ENCODE peak calls at places on chromosomes 1 and 21, in four cellular contexts. G is K562, L is GM12878, W is HepG2. K is an unnamed sample.

GRCh38 chr1:235637756-235638155 is 11.8 kb downstream of the GNG4 start:
- DNase-seq in G (no peak), L (no peak), W (no peak), K (no peak)

GRCh38 chr1:201450721-201451291 is 18.2 kb downstream of the PHLDA3 start:
- DNase-seq in G (no peak), L (no peak), W (no peak), K (peak)

GRCh38 chr1:169486281-169486904 is 649 bp upstream of the SLC19A2 start:
- DNase-seq in G (no peak), L (no peak), W (no peak), K (peak)

GRCh38 chr1:10784998-10785854 is 11.2 kb downstream of the CASZ1 start:
- DNase-seq in G (no peak), L (no peak), W (no peak), K (no peak)

GRCh38 chr21:27480841-27481261 is 514.0 kb upstream of the ADAMTS5 start:
- DNase-seq in G (no peak), L (no peak), W (no peak), K (no peak)

GRCh38 chr1:89998306-89998705 is 3.4 kb downstream of the ZNF326 start:
- DNase-seq in G (no peak), L (no peak), W (no peak), K (no peak)

GRCh38 chr1:23525558-23526174 is 5.4 kb downstream of the E2F2 start:
- DNase-seq in G (no peak), L (no peak), W (no peak), K (no peak)

GRCh38 chr1:116375165-116375883 is 2.3 kb downstream of the ATP1A1 start:
- DNase-seq in G (no peak), L (no peak), W (peak), K (no peak)

GRCh38 chr1:94817697-94818096 is 2.5 kb upstream of the SLC44A3 start:
- DNase-seq in G (no peak), L (no peak), W (peak), K (no peak)

GRCh38 chr1:208185801-208186201 is 58.4 kb downstream of the PLXNA2 start:
- DNase-seq in G (peak), L (no peak), W (no peak), K (no peak)

GRCh38 chr1:208183977-208184901 is 59.9 kb downstream of the PLXNA2 start:
- DNase-seq in G (peak), L (no peak), W (peak), K (peak)

GRCh38 chr1:208182880-208183279 is 61.3 kb downstream of the PLXNA2 start:
- DNase-seq in G (peak), L (no peak), W (no peak), K (no peak)

GRCh38 chr1:208187499-208188041 is 56.6 kb downstream of the PLXNA2 start:
- DNase-seq in G (no peak), L (peak), W (no peak), K (no peak)

DNA sequence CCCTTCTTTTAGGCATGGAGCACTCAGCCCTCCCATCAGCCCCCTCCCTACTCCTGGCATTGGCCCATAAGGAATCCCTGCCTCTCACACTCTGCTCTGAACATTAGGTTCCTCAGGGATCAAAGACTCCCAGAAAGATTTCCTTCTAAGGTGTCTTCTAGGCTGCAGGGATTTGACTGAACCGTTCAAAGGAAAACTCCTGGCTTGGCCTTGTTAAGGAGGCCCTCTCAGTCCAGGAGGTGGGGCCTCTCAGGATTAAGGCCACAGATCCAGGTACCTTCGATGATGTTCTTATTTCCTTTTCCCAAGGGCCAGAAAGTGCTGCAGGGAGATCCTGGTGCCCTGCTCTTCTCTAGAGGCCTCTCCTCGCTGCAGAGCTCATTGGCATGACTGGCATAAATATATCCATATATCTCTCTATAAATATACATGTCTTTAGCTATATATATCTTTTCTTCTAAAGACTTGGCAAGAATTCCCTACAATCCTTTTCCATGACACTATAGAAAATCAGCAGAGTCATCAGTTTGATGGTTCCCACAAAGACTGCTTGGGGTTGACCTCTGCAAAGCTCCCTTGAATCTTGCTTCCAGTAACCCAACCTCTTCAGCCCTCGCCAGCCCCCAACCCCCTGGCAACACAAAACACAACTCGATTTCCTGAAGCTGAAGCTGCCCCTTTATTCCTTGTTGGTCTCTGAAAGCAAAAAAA is 59.0 kb downstream of the PLXNA2 start:
- DNase-seq in G (no peak), L (no peak), W (no peak), K (no peak)
- TF ChIP-seq MYC in G (no peak), L (no peak), W (no peak), K (no peak)

GRCh38 chr1:178684542-178685000 is 40.5 kb upstream of the RALGPS2 start:
- DNase-seq in G (no peak), L (no peak), W (peak), K (no peak)
- TF ChIP-seq MYC in G (no peak), L (no peak), W (no peak), K (no peak)

DNA sequence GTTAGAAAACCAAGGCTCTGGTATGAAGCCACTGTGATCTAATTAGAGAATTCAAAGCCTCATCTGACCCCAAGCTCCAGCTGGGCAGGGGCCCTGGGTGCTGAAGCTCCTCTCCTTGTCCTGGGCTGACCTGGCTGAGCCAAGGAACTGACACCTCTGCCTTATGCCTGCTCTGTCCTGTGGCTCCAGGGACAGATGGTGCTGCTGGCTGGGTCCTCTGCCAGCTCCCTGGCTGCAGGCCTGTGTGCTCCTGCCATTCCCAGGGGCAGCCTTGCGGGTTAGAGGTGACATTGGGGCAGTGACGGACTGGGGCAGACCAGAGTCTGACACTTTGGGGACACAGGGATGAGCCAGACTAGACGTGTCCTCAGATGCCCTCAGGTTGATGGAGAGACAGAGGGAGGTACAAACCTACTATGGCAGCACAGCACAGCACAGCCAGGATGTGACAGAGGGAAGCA is 11.8 kb downstream of the ACOT11 start:
- DNase-seq in G (no peak), L (no peak), W (no peak), K (no peak)
- TF ChIP-seq MYC in G (no peak), L (no peak), W (no peak), K (no peak)

GRCh38 chr1:205068457-205069035 is 15.7 kb downstream of the TMEM81 start:
- DNase-seq in G (no peak), L (no peak), W (no peak), K (no peak)
- TF ChIP-seq MYC in G (no peak), L (no peak), W (no peak), K (no peak)

DNA sequence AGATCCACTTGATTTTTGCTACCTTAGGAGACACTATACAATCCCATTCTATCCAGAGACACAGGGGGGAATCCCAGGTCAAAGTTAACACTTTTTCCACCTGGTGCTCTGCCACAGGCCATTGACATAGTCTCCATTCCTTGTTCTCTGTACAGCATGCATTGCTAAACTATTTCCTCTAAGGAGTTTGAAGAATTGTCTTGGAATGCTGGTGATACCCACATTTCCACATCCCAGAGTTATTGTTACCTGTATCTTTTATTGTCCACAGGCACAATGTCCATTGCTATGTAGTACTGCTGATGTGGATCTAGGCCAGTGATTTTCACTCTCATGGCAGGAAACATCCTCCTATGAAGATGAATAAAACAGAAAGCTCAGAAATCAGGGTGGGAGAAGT is 61.9 kb downstream of the TBX15 start:
- DNase-seq in G (no peak), L (no peak), W (no peak), K (no peak)
- TF ChIP-seq MYC in G (no peak), L (no peak), W (no peak), K (no peak)

GRCh38 chr21:31580866-31581276 is 78.6 kb upstream of the SOD1 start:
- DNase-seq in G (peak), L (peak), W (peak), K (peak)
- TF ChIP-seq MYC in G (no peak), L (no peak), W (no peak), K (no peak)

DNA sequence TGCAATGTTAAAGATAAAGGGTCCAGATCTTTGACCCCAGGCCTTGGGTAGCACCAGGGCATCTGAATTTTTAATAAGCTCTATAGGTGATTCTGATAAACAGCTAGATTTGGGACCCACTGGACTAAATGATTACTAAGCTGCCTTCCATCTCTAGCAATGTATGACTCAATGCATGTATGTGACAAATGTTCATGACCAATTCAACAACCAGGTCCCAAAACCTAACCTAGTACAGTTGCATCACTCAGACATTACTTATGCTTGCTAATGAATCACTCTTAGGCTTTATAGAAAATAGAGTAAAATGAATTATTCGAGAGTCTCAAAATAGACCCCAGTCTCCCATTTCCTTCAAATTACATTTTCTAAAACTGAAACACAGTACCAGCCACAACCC is 35.5 kb downstream of the RCAN1 start:
- DNase-seq in G (no peak), L (no peak), W (no peak), K (peak)
- TF ChIP-seq MYC in G (no peak), L (no peak), W (no peak), K (no peak)

GRCh38 chr1:7470904-7471638 is 300.0 kb upstream of the VAMP3 start:
- DNase-seq in G (peak), L (peak), W (no peak), K (peak)
- TF ChIP-seq MYC in G (no peak), L (no peak), W (no peak), K (no peak)

DNA sequence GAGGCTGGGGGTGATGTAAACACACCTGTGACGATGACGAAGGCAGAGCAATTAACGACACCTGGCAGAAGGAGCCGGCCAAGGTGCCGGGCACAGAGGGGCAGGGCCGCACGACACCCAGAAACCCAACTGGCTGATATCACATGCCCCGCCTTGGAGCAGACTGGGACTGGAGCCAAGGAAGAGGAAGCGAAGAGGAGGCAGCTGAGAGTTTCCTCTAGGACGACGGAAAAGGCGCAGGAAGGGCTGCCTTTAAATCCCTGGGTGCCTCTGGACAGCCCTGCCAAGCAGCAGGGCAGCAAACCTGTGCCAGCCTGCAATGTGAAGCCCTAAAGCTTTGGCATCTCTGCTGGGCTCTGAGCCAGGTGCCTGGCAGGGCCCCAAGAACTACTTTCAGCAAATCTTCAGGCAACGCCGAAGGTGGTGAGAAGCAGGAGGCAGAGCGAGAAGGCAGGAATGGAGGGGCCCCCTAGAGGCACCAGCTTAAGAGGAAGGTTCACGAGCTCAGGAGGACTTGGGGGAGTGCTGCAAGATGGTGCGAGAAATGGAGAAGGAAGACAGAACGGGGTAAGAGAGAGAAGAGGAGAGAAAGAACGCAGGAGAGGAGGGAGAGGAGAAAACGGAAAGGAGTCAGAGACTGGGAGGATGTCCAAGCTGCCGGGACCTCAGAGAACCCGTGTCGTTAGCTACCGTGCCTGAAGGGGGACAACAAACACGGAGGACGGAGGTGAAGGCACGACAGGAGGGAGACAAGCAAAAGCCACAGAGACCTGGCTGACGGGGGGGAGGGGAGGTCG is 25.3 kb upstream of the PEF1 start:
- DNase-seq in G (peak), L (no peak), W (no peak), K (peak)
- TF ChIP-seq MYC in G (no peak), L (no peak), W (no peak), K (no peak)